ENCODE peak calls at places on chromosomes 2 and 18, in six cellular contexts. U is fibroblast of pulmonary artery, R is lung, T is choroid plexus epithelial cell, J is AG10803, S is fibroblast of lung. N is an unnamed sample.

GRCh38 chr18:32373995-32374394 is 96.7 kb downstream of the GAREM1 start:
- DNase-seq in U (peak; percentile 64), S (peak; percentile 49), T (peak; percentile 80), J (no peak), R (no peak), N (peak; percentile 42)

GRCh38 chr2:236394571-236394970 is 130.4 kb upstream of the ASB18 start:
- DNase-seq in S (no peak), J (no peak), T (no peak), R (peak; percentile 14), U (no peak), N (no peak)

GRCh38 chr2:176084629-176085119 is 912 bp upstream of the EVX2 start:
- DNase-seq in S (no peak), R (no peak), T (no peak), U (no peak), J (no peak), N (no peak)

GRCh38 chr2:57111531-57111930 is 927.7 kb downstream of the CCDC85A start:
- DNase-seq in T (no peak), U (no peak), R (no peak), J (no peak), S (no peak), N (no peak)

GRCh38 chr18:8416212-8417019 is 192.8 kb upstream of the RAB12 start:
- DNase-seq in T (peak; percentile 14), J (no peak), R (no peak), S (peak; percentile 6), U (no peak), N (no peak)

GRCh38 chr2:40315684-40316083 is 136.2 kb downstream of the SLC8A1 start:
- DNase-seq in R (no peak), T (no peak), J (peak; percentile 72), U (peak; percentile 74), S (peak; percentile 79), N (peak; percentile 15)

GRCh38 chr2:231411237-231411636 is 15.7 kb downstream of the B3GNT7 start:
- DNase-seq in J (no peak), S (no peak), U (no peak), T (no peak), R (no peak), N (no peak)

GRCh38 chr2:132562245-132562644 is 107.8 kb downstream of the LYPD1 start:
- DNase-seq in S (peak; percentile 34), J (peak; percentile 40), T (no peak), R (no peak), U (no peak), N (no peak)

GRCh38 chr18:67783215-67783946 is 266.9 kb upstream of the DSEL start:
- DNase-seq in J (peak; percentile 87), R (no peak), T (peak; percentile 85), U (peak; percentile 89), S (peak; percentile 94), N (peak; percentile 75)

GRCh38 chr2:110114007-110114591 is 1.5 kb downstream of the MALL start:
- DNase-seq in T (no peak), S (peak; percentile 45), R (peak; percentile 72), J (no peak), U (no peak), N (no peak)
- TF ChIP-seq CTCF in T (peak; percentile 30), S (peak; percentile 44), R (no peak), J (peak; percentile 26), U (peak; percentile 18), N (peak; percentile 24)

GRCh38 chr18:78517973-78518372 is 461.6 kb upstream of the SALL3 start:
- DNase-seq in R (no peak), J (no peak), U (no peak), S (no peak), T (no peak), N (no peak)
- H3K4me3 ChIP-seq in R (no peak overlapping the region), J (no peak overlapping the region), U (no peak overlapping the region), S (no peak overlapping the region), T (no peak overlapping the region), N (no peak overlapping the region)

DNA sequence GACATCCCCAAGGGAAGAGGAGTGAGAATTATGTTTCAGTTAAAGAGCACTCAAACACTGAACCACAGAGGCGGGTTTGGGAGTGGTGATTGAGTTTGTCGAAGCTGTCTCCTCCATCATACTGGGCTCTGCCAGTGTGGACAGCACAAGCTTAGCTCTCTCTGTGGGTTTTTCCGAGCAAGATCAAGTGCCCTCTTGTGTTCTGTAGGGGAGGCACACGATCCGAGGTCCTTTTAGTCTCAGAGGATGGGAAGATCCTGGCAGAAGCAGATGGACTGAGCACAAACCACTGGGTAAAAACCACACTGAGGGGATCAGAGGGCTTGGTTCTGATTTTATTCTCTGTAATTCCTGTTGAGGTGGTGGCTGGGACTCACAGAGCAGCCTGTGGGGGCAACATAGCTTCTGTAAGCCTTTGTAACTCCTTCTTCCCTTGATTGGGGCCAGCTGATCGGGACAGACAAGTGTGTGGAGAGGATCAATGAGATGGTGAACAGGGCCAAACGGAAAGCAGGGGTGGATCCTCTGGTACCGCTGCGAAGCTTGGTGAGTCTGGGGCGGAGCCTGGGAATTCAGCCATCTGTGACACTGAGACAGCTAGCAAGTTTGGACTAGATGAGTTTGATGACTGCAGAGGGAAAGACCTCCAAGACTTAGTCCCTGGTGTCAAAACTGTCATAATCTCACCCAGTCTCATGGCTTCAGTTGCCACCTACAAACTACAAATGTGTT is 2.0 kb downstream of the NAGK start:
- DNase-seq in U (peak; percentile 55), S (peak; percentile 29), R (no peak), J (peak; percentile 57), T (peak; percentile 65), N (peak; percentile 38)
- TF ChIP-seq CTCF in U (peak; percentile 43), S (peak; percentile 46), R (no peak), J (peak; percentile 59), T (peak; percentile 61), N (peak; percentile 46)

DNA sequence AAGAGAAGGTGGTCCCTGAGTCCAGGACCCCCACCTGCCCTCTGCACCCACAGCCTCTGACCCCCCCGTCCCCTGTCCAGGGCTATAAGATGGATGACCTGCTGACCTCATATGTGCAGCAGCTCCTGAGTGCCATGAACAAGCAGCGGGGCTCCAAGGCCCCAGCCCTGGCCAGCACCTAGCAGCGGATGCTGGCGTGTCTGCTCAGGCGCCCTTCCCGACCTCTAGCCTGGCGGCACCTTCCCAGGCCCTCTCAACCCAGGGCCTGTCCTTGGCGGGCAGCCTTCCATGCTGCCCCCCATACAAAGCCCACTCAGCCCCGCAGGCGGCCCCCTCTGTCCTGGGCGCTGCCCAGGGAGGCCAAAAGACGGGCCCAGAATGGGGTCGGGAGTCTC is 8.7 kb upstream of the GPR17 start:
- DNase-seq in T (no peak), R (no peak), U (no peak), J (no peak), S (no peak), N (no peak)
- H3K4me3 ChIP-seq in T (no peak overlapping the region), R (no peak overlapping the region), U (no peak overlapping the region), J (no peak overlapping the region), S (no peak overlapping the region), N (no peak overlapping the region)